ENCODE peak calls at places on chromosome 1, in four cellular contexts. H is naive thymus-derived CD4-positive, alpha-beta T cell; P is cardiac muscle cell; U is CD8-positive, alpha-beta T cell. W is an unnamed sample. For H3K4me1, the result is how much of the 10 kb centered on the place peaks cover.

GRCh38 chr1:116911166-116911553 is 1.4 kb downstream of the PTGFRN start:
- DNase-seq in H (no peak), P (no peak), U (no peak), W (no peak)

GRCh38 chr1:200894712-200895447 is at the start of gene INAVA:
- DNase-seq in H (no peak), P (no peak), U (no peak), W (no peak)

GRCh38 chr1:221100196-221100950 is 221.1 kb downstream of the HLX start:
- DNase-seq in H (no peak), P (no peak), U (no peak), W (no peak)

GRCh38 chr1:17177654-17178053 is 27.3 kb upstream of the PADI1 start:
- DNase-seq in H (no peak), P (no peak), U (no peak), W (no peak)

GRCh38 chr1:212433577-212434462 is 1.1 kb downstream of the NENF start:
- DNase-seq in H (no peak), P (no peak), U (no peak), W (no peak)

GRCh38 chr1:28801461-28801860 is 10.5 kb upstream of the OPRD1 start:
- DNase-seq in H (no peak), P (no peak), U (no peak), W (no peak)

GRCh38 chr1:50779811-50780210 is 180.3 kb downstream of the FAF1 start:
- DNase-seq in H (no peak), P (no peak), U (no peak), W (no peak)

GRCh38 chr1:224873645-224874369 is 55.7 kb upstream of the DNAH14 start:
- DNase-seq in H (no peak), P (no peak), U (no peak), W (no peak)

GRCh38 chr1:8862528-8862927 is 16.0 kb downstream of the ENO1 start:
- DNase-seq in H (no peak), P (no peak), U (peak), W (no peak)

GRCh38 chr1:108557311-108557710 is 2.6 kb upstream of the EEIG2 start:
- DNase-seq in H (no peak), P (no peak), U (no peak), W (no peak)

GRCh38 chr1:54615531-54616245 is 7.6 kb downstream of the FAM151A start:
- DNase-seq in H (no peak), P (no peak), U (no peak), W (no peak)

GRCh38 chr1:154405762-154406571 is 824 bp downstream of the IL6R start:
- DNase-seq in H (peak), P (peak), U (peak), W (peak)

GRCh38 chr1:74057719-74058118 is 140.3 kb downstream of the LRRIQ3 start:
- DNase-seq in H (no peak), P (no peak), U (no peak), W (no peak)

GRCh38 chr1:14795589-14795988 is 197.1 kb downstream of the KAZN start:
- DNase-seq in H (no peak), P (no peak), U (no peak), W (no peak)

GRCh38 chr1:156598731-156599432 is 2.4 kb downstream of the GPATCH4 start:
- DNase-seq in H (no peak), P (no peak), U (no peak), W (no peak)

GRCh38 chr1:26317612-26318337 is at the start of gene CD52:
- DNase-seq in H (peak), P (no peak), U (peak), W (no peak)

GRCh38 chr1:147676306-147677085 is 6.2 kb upstream of the ACP6 start:
- DNase-seq in H (no peak), P (no peak), U (no peak), W (no peak)

GRCh38 chr1:164423136-164423535 is 135.8 kb upstream of the PBX1 start:
- DNase-seq in H (no peak), P (no peak), U (no peak), W (no peak)

GRCh38 chr1:29703596-29703995 is 467.3 kb downstream of the PTPRU start:
- DNase-seq in H (no peak), P (peak), U (no peak), W (no peak)

GRCh38 chr1:225882008-225882698 is at the start of gene TMEM63A:
- DNase-seq in H (peak), P (peak), U (peak), W (peak)

GRCh38 chr1:225880636-225881035 is 1.5 kb downstream of the TMEM63A start:
- DNase-seq in H (no peak), P (no peak), U (no peak), W (no peak)

GRCh38 chr1:225882699-225883615 is 777 bp upstream of the TMEM63A start:
- DNase-seq in H (peak), P (peak), U (peak), W (peak)

GRCh38 chr1:225880210-225880584 is 2.0 kb downstream of the TMEM63A start:
- DNase-seq in H (no peak), P (no peak), U (no peak), W (no peak)

DNA sequence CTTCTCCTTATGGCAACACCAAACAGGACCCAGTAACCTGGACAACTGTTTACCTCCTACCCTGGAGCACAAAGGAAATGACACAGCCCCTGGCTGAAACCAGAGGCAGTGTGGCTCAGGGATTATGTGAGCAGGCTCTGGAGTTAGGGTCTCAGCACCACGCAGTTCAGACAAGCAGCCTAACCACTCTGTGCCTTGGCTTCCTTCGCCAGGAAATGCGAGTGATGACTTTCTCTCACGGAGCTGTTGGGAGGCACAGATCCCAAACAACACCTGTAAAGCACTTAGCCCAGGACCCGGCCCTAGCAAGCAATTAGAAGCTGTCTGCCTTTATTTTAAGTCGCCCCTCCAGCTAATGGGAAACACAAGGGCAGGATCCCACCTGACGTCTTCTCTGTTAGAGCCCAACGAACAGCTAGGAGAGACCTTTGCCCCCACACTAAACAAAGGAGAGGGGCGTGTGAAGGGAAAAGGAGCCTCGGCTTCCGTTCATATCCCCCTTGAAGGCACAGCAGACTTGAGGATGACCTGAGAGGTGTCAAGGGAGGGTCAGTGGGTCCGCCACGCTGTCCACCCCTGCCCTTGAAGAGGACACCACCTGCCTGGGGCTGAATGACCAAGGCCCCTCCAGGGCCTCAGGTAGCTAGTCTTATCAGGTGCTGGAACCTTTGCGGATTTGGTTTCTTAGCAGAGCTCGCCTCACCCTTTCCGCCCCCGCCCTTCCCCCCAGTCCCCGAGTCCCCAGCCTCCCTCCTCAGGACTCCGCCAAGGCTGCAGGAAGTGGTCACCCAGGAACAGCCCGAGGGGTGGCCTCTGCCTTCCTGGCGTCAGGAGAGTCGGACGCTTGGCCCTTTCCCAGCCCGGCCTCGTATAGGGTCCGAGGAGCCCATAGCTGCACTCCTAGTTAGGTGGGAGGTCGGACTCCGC is 836 bp downstream of the TMEM63A start:
- DNase-seq in H (peak), P (peak), U (peak), W (no peak)
- H3K4me1 ChIP-seq in H (under half), P (under half), U (under half), W (under half)

GRCh38 chr1:31745071-31745897 is 18.9 kb downstream of the ADGRB2 start:
- DNase-seq in H (peak), P (peak), U (peak), W (peak)
- H3K27ac ChIP-seq in H (no peak), P (peak), U (no peak), W (no peak)

GRCh38 chr1:36463773-36464604 is at the start of gene MRPS15:
- DNase-seq in H (peak), P (peak), U (peak), W (peak)

GRCh38 chr1:36466370-36467026 is 2.3 kb upstream of the MRPS15 start:
- DNase-seq in H (no peak), P (no peak), U (no peak), W (no peak)

GRCh38 chr1:36465731-36466369 is 1.7 kb upstream of the MRPS15 start:
- DNase-seq in H (no peak), P (no peak), U (no peak), W (no peak)

GRCh38 chr1:36464605-36465393 is 615 bp upstream of the MRPS15 start:
- DNase-seq in H (no peak), P (no peak), U (no peak), W (no peak)

GRCh38 chr1:36463404-36463772 is 796 bp downstream of the MRPS15 start:
- DNase-seq in H (no peak), P (no peak), U (no peak), W (no peak)
- H3K4me1 ChIP-seq in H (under half), P (under half), U (under half), W (under half)

GRCh38 chr1:229888157-229888556 is 178.9 kb upstream of the GALNT2 start:
- DNase-seq in H (no peak), P (no peak), U (no peak), W (no peak)
- H3K27ac ChIP-seq in H (no peak), P (no peak), U (no peak), W (peak)

GRCh38 chr1:41371630-41372599 is 10.7 kb downstream of the FOXO6 start:
- DNase-seq in H (no peak), P (peak), U (no peak), W (no peak)
- H3K4me1 ChIP-seq in H (under half), P (under half), U (under half), W (under half)

GRCh38 chr1:6686294-6686693 is 15.3 kb downstream of the DNAJC11 start:
- DNase-seq in H (no peak), P (no peak), U (no peak), W (no peak)

GRCh38 chr1:6685381-6685780 is 16.2 kb downstream of the DNAJC11 start:
- DNase-seq in H (no peak), P (no peak), U (no peak), W (no peak)

GRCh38 chr1:6688757-6689156 is 12.9 kb downstream of the DNAJC11 start:
- DNase-seq in H (no peak), P (no peak), U (no peak), W (no peak)

GRCh38 chr1:6688001-6688400 is 13.6 kb downstream of the DNAJC11 start:
- DNase-seq in H (no peak), P (no peak), U (no peak), W (no peak)

DNA sequence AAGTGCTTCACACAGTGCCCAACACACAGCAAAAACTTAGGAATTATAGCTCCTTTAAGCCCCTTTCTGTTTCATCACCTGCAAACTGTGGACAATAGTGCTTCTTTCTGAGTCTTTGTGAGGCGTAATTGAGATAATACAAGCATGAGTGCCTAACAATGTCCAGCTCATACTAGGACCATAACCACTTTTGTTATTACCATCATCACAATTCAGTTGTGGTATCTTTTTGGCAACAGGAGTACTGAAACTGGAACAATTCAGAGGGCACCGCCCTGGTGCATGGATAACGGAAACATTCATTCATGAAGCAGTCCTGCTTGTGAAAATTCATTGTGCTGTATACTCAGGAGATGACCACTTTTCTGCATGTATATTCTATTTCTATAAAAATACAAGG is 18.2 kb downstream of the DNAJC11 start:
- DNase-seq in H (no peak), P (no peak), U (no peak), W (no peak)
- H3K27ac ChIP-seq in H (no peak), P (no peak), U (no peak), W (no peak)

DNA sequence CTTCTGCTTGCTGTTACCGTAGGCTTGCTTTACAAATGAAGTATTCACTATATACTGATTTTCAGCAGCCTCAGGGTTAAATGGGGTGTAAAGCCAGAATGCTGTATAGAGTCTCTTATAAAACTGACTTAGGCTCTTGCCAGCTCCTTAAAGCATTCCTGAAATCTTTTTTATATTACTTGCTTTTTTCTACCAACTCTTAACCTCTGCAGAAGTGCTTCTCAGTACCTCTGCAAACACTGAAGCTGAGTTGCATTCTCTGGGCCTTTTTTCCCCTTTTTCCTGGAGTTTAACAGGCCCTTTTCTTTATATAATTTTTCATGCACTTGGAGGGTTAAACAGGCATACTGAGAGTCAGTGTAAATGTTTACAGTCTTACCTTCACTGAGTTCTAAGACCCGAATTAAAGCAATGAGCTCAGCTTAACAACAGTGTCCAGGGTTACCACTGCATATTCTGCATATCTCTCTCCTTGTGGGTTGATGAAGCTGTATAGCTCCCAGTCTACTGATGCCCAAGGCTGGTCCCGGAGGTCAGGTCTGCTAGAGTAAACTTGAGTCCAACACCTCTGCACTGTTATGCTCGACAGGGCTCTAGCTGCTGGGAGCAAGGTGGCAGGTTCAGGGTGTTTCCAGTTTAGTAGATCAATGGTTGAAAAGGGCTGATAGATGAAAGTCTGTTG is 40.9 kb upstream of the CFAP126 start:
- DNase-seq in H (no peak), P (no peak), U (no peak), W (no peak)
- H3K4me1 ChIP-seq in H (under half), P (under half), U (under half), W (under half)

GRCh38 chr1:31934706-31935629 is 3.2 kb downstream of the PTP4A2 start:
- DNase-seq in H (no peak), P (no peak), U (peak), W (no peak)

GRCh38 chr1:31934251-31934650 is 3.9 kb downstream of the PTP4A2 start:
- DNase-seq in H (no peak), P (no peak), U (no peak), W (no peak)

GRCh38 chr1:31932491-31933316 is 5.5 kb downstream of the PTP4A2 start:
- DNase-seq in H (no peak), P (no peak), U (no peak), W (no peak)

GRCh38 chr1:31930827-31931226 is 7.3 kb downstream of the PTP4A2 start:
- DNase-seq in H (no peak), P (no peak), U (no peak), W (no peak)

DNA sequence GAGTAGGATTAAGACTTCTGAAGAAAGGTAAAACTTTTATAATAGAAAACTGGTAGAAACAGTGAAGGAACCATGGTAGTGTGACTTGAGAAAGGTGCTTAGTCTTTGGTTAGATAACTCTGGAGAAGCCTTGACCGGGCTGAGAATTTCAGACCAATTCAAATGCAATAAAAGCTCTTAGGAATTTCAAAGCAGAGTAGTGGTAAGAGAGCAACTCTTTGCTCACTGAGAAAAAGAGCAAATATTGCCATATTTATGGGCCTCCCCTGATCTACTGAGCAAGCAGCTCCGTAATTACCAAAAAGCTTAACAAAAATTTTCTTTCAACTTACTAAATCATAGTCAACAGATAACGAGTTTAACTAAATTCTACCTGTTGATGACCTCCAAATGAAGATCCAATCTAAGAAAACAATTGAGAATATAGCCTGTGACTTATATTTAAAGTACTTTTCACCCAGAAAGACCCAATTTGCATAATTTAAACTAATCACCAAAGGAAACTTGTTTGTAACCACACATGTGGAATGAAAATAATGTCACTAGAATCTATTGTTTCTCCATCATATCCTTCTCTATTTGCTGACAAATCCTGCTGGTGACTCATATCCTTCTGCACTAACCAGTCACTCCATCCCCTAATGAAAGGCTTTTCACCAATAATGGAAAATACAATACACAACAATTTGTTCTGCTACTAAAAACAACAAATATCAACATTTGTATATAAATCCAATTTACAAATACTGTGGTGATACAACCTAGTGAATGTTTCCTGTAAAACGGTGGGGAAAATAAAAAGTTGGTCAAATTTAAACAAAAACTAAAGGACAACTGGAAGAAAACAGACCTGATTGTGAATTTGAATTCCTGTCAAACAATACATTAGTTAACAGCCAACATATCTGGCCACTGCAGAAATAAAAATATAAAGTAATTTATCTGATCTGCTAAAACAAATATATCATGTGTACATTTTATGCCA is 6.6 kb downstream of the PTP4A2 start:
- DNase-seq in H (no peak), P (no peak), U (no peak), W (no peak)
- H3K27ac ChIP-seq in H (peak), P (peak), U (no peak), W (peak)